ENCODE peak calls at places on chromosomes 2 and 18, in six cellular contexts. K is mesendoderm; T is naive thymus-derived CD4-positive, alpha-beta T cell; R is lower leg skin; M is activated naive CD8-positive, alpha-beta T cell treated with anti-CD3 and anti-CD28 coated beads, Interleukin-2, amount 50 U/mL, for 16 hours; L is HCEC 1CT. A is an unnamed sample.

GRCh38 chr2:46098606-46099005 is 198.6 kb upstream of the EPAS1 start:
- DNase-seq in M (no peak), T (no peak), K (no peak), R (no peak), L (peak; percentile 81), A (peak; percentile 95)

GRCh38 chr2:54665436-54665856 is 58.0 kb upstream of the EML6 start:
- DNase-seq in M (no peak), T (peak; percentile 40), K (peak; percentile 73), R (no peak), L (peak; percentile 55), A (peak; percentile 64)

GRCh38 chr2:62014102-62014501 is 108.6 kb downstream of the COMMD1 start:
- DNase-seq in L (peak; percentile 17), T (no peak), K (peak; percentile 42), R (peak; percentile 33), M (no peak), A (peak; percentile 5)

GRCh38 chr2:10452334-10452733 is 4.2 kb upstream of the ODC1 start:
- DNase-seq in K (no peak), R (no peak), L (peak; percentile 92), T (no peak), M (no peak), A (peak; percentile 95)

GRCh38 chr2:108585446-108585845 is 51.2 kb downstream of the LIMS1 start:
- DNase-seq in K (no peak), L (no peak), R (no peak), M (no peak), T (no peak), A (no peak)

GRCh38 chr2:235669269-235669831 is 175.5 kb downstream of the AGAP1 start:
- DNase-seq in R (no peak), T (no peak), L (peak; percentile 75), M (no peak), K (peak; percentile 89), A (peak; percentile 77)

GRCh38 chr2:164538250-164538866 is 82.9 kb downstream of the GRB14 start:
- DNase-seq in L (peak; percentile 53), T (no peak), R (no peak), K (peak; percentile 64), M (no peak), A (peak; percentile 61)

GRCh38 chr2:26168785-26169184 is 4.1 kb upstream of the GAREM2 start:
- DNase-seq in M (no peak), K (no peak), T (no peak), R (no peak), L (no peak), A (no peak)

GRCh38 chr2:215749092-215749957 is 264.0 kb downstream of the MREG start:
- DNase-seq in K (no peak), L (peak; percentile 29), M (no peak), R (peak; percentile 58), T (no peak), A (no peak)

GRCh38 chr2:235523486-235524150 is 29.8 kb downstream of the AGAP1 start:
- DNase-seq in R (no peak), T (no peak), K (no peak), L (no peak), M (no peak), A (no peak)

GRCh38 chr2:72605836-72606442 is 219.9 kb downstream of the EXOC6B start:
- DNase-seq in M (no peak), L (peak; percentile 26), T (no peak), R (no peak), K (peak; percentile 5), A (peak; percentile 45)

GRCh38 chr2:231394201-231395141 is 1.0 kb upstream of the B3GNT7 start:
- DNase-seq in R (no peak), T (no peak), L (no peak), M (no peak), K (peak; percentile 89), A (no peak)

GRCh38 chr18:54776282-54776977 is 51.8 kb upstream of the RAB27B start:
- DNase-seq in R (peak; percentile 44), T (no peak), K (no peak), L (peak; percentile 99), M (no peak), A (peak; percentile 99)

GRCh38 chr18:44823782-44824181 is 143.1 kb downstream of the SETBP1 start:
- DNase-seq in T (no peak), L (no peak), R (no peak), K (no peak), M (no peak), A (no peak)

GRCh38 chr18:56799756-56800155 is 148.6 kb downstream of the WDR7 start:
- DNase-seq in R (no peak), M (no peak), T (no peak), L (peak; percentile 23), K (no peak), A (peak; percentile 33)

GRCh38 chr2:187302146-187302545 is 145.9 kb downstream of the CALCRL start:
- DNase-seq in L (peak; percentile 44), R (no peak), M (no peak), T (no peak), K (no peak), A (peak; percentile 7)

GRCh38 chr2:171999125-171999524 is 628 bp upstream of the METAP1D start:
- DNase-seq in T (no peak), K (no peak), R (no peak), L (no peak), M (no peak), A (no peak)

A was measured in ELR.